ENCODE peak calls at places on chromosomes 6 and 20, in eight cellular contexts. P, S, Q, G, L, D, F and E are unnamed samples.
A peak's percentile ranks its signal among the peaks of the same experiment; 100 is the strongest.

GRCh38 chr6:126176266-126176665 is 163.6 kb upstream of the CENPW start:
- DNase-seq in L (no peak), D (no peak), F (peak; percentile 74), S (no peak), G (no peak), P (no peak), Q (no peak), E (no peak)

GRCh38 chr6:117906454-117906904 is 585 bp upstream of the SLC35F1 start:
- DNase-seq in P (no peak), Q (no peak), D (no peak), S (no peak), L (no peak), G (no peak), F (no peak), E (no peak)

GRCh38 chr20:54088430-54088829 is 18.0 kb upstream of the BCAS1 start:
- DNase-seq in P (no peak), G (no peak), Q (no peak), L (no peak), F (no peak), D (no peak), S (no peak), E (no peak)

GRCh38 chr6:78243519-78243918 is 590.7 kb downstream of the MEI4 start:
- DNase-seq in S (no peak), D (no peak), F (no peak), P (no peak), Q (no peak), L (no peak), G (no peak), E (no peak)

GRCh38 chr20:46139243-46139889 is 21.3 kb downstream of the CD40 start:
- DNase-seq in Q (no peak), P (no peak), L (no peak), G (no peak), S (no peak), F (peak; percentile 35), D (no peak), E (no peak)

GRCh38 chr6:35664945-35665344 is 23.8 kb downstream of the FKBP5 start:
- DNase-seq in Q (no peak), L (no peak), S (no peak), D (no peak), G (no peak), F (no peak), P (no peak), E (no peak)

GRCh38 chr6:57127763-57128162 is 37.8 kb downstream of the ZNF451 start:
- DNase-seq in D (no peak), Q (no peak), L (no peak), F (peak; percentile 18), G (no peak), S (no peak), P (no peak), E (no peak)

GRCh38 chr6:124699038-124699437 is 263.2 kb upstream of the RNF217 start:
- DNase-seq in S (no peak), P (no peak), G (no peak), L (no peak), D (no peak), F (no peak), Q (no peak), E (no peak)

GRCh38 chr6:128569737-128570438 is 49.5 kb upstream of the PTPRK start:
- DNase-seq in D (no peak), F (no peak), L (no peak), Q (no peak), S (no peak), P (no peak), G (no peak), E (peak; percentile 5)

GRCh38 chr20:31747640-31748039 is 8.6 kb downstream of the TPX2 start:
- DNase-seq in G (no peak), L (no peak), P (no peak), F (peak; percentile 58), Q (no peak), S (no peak), D (no peak), E (no peak)

GRCh38 chr20:32344835-32345506 is 13.2 kb upstream of the ASXL1 start:
- DNase-seq in G (no peak), D (no peak), Q (no peak), P (no peak), S (no peak), L (no peak), F (no peak), E (no peak)

GRCh38 chr6:166286831-166287271 is 21.3 kb downstream of the PRR18 start:
- DNase-seq in Q (no peak), F (peak; percentile 61), P (peak; percentile 44), S (no peak), D (no peak), L (no peak), G (no peak), E (no peak)

GRCh38 chr6:136114661-136115060 is 135.4 kb downstream of the MTFR2 start:
- DNase-seq in G (no peak), D (no peak), S (peak; percentile 90), P (no peak), Q (no peak), F (no peak), L (no peak), E (no peak)

GRCh38 chr20:11796041-11796440 is 121.7 kb upstream of the BTBD3 start:
- DNase-seq in G (no peak), Q (no peak), S (no peak), F (no peak), P (no peak), D (no peak), L (no peak), E (no peak)

GRCh38 chr6:903746-904145 is 210.8 kb upstream of the EXOC2 start:
- DNase-seq in F (no peak), S (no peak), P (no peak), D (no peak), G (no peak), L (no peak), Q (no peak), E (no peak)

GRCh38 chr6:142011156-142011555 is 121.6 kb upstream of the GJE1 start:
- DNase-seq in D (no peak), S (no peak), F (no peak), L (no peak), P (no peak), G (no peak), Q (no peak), E (no peak)

GRCh38 chr6:11042750-11043551 is 1.2 kb downstream of the ELOVL2 start:
- DNase-seq in S (no peak), D (no peak), Q (no peak), F (peak; percentile 95), P (peak; percentile 10), L (no peak), G (no peak), E (no peak)

GRCh38 chr6:45196121-45196520 is 132.0 kb upstream of the RUNX2 start:
- DNase-seq in Q (no peak), F (no peak), L (no peak), P (no peak), S (no peak), D (no peak), G (no peak), E (no peak)

GRCh38 chr6:106056060-106056737 is 29.9 kb upstream of the PRDM1 start:
- DNase-seq in D (no peak), Q (no peak), L (no peak), G (no peak), P (no peak), F (no peak), S (no peak), E (peak; percentile 38)

GRCh38 chr6:291697-292505 is at the start of gene DUSP22:
- DNase-seq in P (peak; percentile 94), G (peak; percentile 92), Q (peak; percentile 93), L (peak; percentile 89), S (no peak), F (peak; percentile 95), D (peak; percentile 73), E (peak; percentile 92)

GRCh38 chr6:140001005-140001404 is 626.6 kb upstream of the CITED2 start:
- DNase-seq in S (no peak), L (no peak), P (no peak), D (no peak), F (no peak), Q (no peak), G (no peak), E (no peak)

GRCh38 chr20:38134427-38135281 is 30.4 kb downstream of the TGM2 start:
- DNase-seq in S (no peak), F (peak; percentile 77), P (no peak), D (no peak), G (no peak), Q (peak; percentile 51), L (no peak), E (no peak)

GRCh38 chr6:39301606-39302005 is 12.6 kb downstream of the KCNK17 start:
- DNase-seq in Q (no peak), L (no peak), D (no peak), P (no peak), F (peak; percentile 53), S (no peak), G (no peak), E (no peak)

GRCh38 chr6:42279144-42279781 is 61.6 kb upstream of the MRPS10 start:
- DNase-seq in S (no peak), G (peak; percentile 38), P (no peak), L (peak; percentile 85), Q (peak; percentile 71), F (no peak), D (no peak), E (peak; percentile 94)